ENCODE peak calls at places on chromosome 16, in six cellular contexts. X is HFFc6, U is left lung, Z is brain microvascular endothelial cell, T is heart left ventricle, Q is GM13976. S is an unnamed sample.
A peak's percentile ranks its signal among the peaks of the same experiment; 100 is the strongest.

GRCh38 chr16:20611975-20612471 is 35.9 kb upstream of the ACSM2B start:
- DNase-seq in X (no peak), U (peak; percentile 69), Z (no peak), T (no peak), Q (no peak), S (no peak)

GRCh38 chr16:4624015-4624826 is at the start of gene MGRN1:
- DNase-seq in X (peak; percentile 97), U (peak; percentile 96), Z (peak; percentile 96), T (peak; percentile 94), Q (peak; percentile 93), S (peak; percentile 95)

GRCh38 chr16:57266531-57267268 is 17.8 kb downstream of the PLLP start:
- DNase-seq in X (no peak), U (no peak), Z (no peak), T (no peak), Q (peak; percentile 42), S (peak; percentile 31)

GRCh38 chr16:55482056-55482455 is 3.1 kb downstream of the MMP2 start:
- DNase-seq in X (peak; percentile 32), U (no peak), Z (no peak), T (no peak), Q (no peak), S (no peak)

GRCh38 chr16:12021578-12022265 is 45.2 kb downstream of the SNX29 start:
- DNase-seq in X (no peak), U (no peak), Z (no peak), T (peak; percentile 27), Q (no peak), S (no peak)

GRCh38 chr16:79042886-79043285 is 557.7 kb downstream of the MAF start:
- DNase-seq in X (no peak), U (no peak), Z (no peak), T (no peak), Q (no peak), S (no peak)

GRCh38 chr16:1899641-1900451 is 18.4 kb downstream of the HS3ST6 start:
- DNase-seq in X (no peak), U (peak; percentile 54), Z (no peak), T (no peak), Q (no peak), S (no peak)

GRCh38 chr16:27531186-27531585 is 18.5 kb downstream of the GTF3C1 start:
- DNase-seq in X (no peak), U (no peak), Z (no peak), T (no peak), Q (no peak), S (no peak)

GRCh38 chr16:23505942-23506605 is 4.2 kb downstream of the GGA2 start:
- DNase-seq in X (no peak), U (no peak), Z (peak; percentile 20), T (no peak), Q (no peak), S (no peak)
- TF ChIP-seq CTCF in X (peak; percentile 29), U (no peak), Z (peak; percentile 13), T (no peak), Q (no peak), S (peak; percentile 23)

DNA sequence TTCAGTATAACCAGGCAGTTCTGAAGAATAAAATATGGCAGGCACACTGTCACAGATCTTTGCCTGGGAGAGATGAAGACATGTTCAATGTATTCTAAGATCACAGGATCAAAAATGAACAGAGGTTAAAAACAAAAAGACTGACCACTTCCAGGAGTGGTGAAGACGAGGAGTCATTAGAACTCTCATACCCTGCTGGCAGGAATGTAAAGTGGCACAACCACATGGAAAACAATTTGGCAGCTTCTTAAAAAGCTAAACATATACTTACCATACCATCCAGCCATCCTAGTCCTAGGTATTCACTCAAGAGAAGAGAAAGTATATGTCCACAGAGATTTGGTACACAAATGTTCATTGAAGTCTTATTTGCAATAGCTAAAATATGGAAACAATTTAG is 406.3 kb downstream of the NPIPA8 start:
- DNase-seq in X (no peak), U (no peak), Z (peak; percentile 2), T (no peak), Q (no peak), S (no peak)
- TF ChIP-seq CTCF in X (peak; percentile 52), U (no peak), Z (no peak), T (no peak), Q (no peak), S (no peak)

DNA sequence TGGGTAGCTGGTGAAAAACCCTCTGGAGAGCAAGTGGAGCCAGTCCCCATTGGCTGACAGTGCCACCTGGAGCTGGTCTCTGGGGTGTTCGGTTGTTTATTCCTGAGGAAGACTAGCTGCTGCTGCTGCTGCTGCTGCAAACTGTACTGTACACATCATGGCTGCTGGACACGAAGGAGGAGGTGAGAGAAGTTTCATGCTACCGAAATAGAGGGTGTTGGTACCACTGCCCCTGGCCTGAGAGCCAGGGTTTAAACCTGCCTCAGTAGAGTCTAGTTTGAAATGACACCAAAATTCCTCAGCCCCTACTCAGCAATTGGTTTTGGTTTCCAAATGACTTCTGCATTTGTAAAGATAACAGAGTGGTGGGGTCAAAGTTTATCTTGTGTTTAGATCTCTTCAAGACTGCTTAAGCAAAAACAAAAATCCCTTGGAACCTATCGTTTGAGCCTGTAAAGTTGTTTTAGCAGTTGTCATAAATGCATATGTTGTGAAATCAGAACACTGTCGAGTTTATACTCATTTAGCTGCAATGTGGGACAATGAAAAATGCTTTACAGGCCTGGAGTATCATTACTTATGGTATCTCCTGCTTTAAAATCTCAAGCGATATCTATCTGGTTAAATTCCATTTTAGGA is 40.8 kb downstream of the CYB5B start:
- DNase-seq in X (peak; percentile 88), U (no peak), Z (peak; percentile 35), T (no peak), Q (no peak), S (no peak)
- TF ChIP-seq CTCF in X (no peak), U (no peak), Z (peak; percentile 21), T (no peak), Q (no peak), S (no peak)

DNA sequence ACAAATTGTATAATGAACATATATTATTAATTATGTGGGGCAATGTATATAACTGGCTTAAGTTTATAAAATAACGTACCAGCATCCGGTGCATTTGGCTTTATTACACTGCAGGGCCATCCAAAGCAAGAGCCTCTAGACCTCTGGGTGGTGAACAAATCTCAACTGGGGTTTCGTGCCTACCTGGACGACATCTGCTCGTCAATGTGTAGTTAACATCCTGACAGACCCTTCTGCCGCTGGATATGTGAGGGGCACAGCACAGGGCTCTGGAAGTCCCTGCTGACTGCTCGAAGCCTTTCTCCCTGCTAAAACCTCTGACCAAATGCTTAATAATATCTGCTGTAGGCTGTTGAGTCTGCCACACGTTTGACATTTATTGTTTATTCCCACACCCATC is 2.3 kb downstream of the TMEM186 start:
- DNase-seq in X (no peak), U (no peak), Z (peak; percentile 11), T (no peak), Q (no peak), S (no peak)
- TF ChIP-seq CTCF in X (no peak), U (no peak), Z (peak; percentile 67), T (no peak), Q (no peak), S (no peak)

DNA sequence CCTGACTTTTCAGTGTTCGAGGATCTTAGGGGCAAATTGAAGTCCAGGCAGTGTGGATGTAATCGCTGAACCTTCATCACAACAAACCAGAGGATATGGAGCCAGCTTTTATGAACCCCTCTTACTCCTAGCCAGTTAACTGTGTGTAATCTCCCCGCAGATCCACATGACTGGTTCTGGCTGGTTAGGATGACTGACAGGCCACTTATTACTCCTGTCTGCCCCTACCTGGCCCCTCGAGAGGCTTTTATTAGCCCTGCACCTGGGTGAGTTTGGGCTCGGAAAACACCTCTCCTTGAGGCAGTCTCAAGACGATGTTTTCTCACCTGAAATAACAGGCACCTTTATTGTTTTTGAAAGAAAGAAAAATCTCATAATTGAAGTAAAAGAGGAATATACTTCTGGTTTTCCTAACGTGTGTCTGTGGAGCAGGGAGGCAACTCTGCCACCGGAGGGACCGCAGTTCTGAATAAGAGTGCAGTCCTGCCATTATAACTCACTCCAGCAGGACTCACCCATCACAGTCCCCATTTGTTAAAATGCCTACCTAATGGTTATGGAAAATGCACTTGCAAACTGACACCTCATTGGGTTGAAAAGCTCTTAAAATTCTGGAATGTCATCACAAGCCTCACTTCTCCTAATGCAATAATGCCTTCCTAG is 291.9 kb upstream of the N4BP1 start:
- DNase-seq in X (no peak), U (no peak), Z (no peak), T (no peak), Q (no peak), S (no peak)
- TF ChIP-seq CTCF in X (no peak), U (no peak), Z (no peak), T (no peak), Q (no peak), S (no peak)

DNA sequence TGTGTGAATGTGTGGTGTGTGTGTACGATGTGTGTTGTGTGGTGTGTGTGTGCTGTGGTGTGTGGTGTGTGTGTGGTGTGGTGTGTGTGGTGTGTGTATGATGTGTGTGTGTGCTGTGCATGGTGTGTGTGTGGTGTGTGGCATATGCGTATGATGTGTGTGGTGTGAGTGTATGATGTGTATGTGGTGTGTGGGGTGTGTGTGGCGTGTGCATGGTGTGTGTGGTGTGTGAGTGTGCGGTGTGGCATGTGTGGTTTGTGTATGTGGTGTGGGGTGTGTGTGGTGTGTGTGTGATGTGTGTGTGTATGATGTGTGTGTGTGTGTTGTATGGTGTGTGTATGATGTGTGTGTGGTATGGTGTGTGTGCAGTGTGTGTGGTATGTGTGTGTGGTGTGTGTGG is 50.5 kb upstream of the MPHOSPH6 start:
- DNase-seq in X (no peak), U (no peak), Z (no peak), T (no peak), Q (no peak), S (no peak)
- TF ChIP-seq CTCF in X (no peak), U (no peak), Z (no peak), T (no peak), Q (no peak), S (no peak)

GRCh38 chr16:84241778-84242177 is 2.0 kb upstream of the KCNG4 start:
- DNase-seq in X (no peak), U (no peak), Z (no peak), T (no peak), Q (no peak), S (no peak)

GRCh38 chr16:84240455-84240854 is 643 bp upstream of the KCNG4 start:
- DNase-seq in X (no peak), U (no peak), Z (no peak), T (no peak), Q (no peak), S (no peak)

GRCh38 chr16:84239910-84240309 is at the start of gene KCNG4:
- DNase-seq in X (no peak), U (no peak), Z (no peak), T (no peak), Q (no peak), S (no peak)

GRCh38 chr16:84237994-84238750 is 1.6 kb downstream of the KCNG4 start:
- DNase-seq in X (no peak), U (peak; percentile 61), Z (no peak), T (no peak), Q (no peak), S (no peak)

DNA sequence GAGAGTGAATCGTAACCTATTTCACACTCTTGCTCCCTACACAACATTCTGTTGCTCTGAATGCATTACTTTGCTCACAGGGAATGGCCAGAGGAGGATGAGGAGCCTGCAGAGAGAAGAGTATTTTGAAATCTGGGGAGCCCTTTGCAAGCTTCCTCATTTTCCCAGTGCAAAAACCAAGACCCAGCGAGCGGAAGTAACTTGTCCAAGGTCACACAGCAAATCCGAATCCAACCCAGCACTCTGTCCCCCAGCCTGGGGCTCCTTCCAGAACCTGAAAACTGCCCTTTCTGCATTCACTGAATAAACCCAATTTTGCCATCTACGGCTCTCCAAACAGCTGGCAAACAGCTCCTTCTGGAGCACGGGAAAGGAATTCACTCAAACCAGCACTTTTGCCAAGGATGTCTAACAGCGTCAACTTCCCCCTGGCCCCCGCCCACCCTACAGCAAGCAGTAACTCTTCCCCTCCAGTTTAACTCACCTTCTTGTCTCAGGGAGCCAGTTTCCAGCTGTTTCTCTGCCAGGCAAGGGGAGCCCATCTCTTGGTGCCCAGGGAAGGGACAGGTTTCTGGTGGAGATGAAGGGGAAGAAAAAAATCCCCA is 524 bp downstream of the KCNG4 start:
- DNase-seq in X (no peak), U (no peak), Z (no peak), T (no peak), Q (no peak), S (no peak)
- TF ChIP-seq CTCF in X (no peak), U (no peak), Z (no peak), T (no peak), Q (no peak), S (no peak)

S was measured in GM13977.